ENCODE peak calls at places on chromosomes 6 and 20, in nine cellular contexts. V, B, X, T, I, P, U, Q and S are unnamed samples.
A peak's percentile ranks its signal among the peaks of the same experiment; 100 is the strongest.

GRCh38 chr6:36343109-36343508 is 6.4 kb upstream of the BNIP5 start:
- DNase-seq in V (no peak), B (no peak), X (no peak), T (no peak), I (no peak), P (no peak), U (no peak), Q (no peak), S (no peak)

GRCh38 chr20:48945840-48946514 is 24.5 kb downstream of the ARFGEF2 start:
- DNase-seq in V (no peak), B (peak; percentile 38), X (no peak), T (no peak), I (no peak), P (no peak), U (no peak), Q (no peak), S (no peak)

GRCh38 chr6:11067348-11067747 is 23.2 kb upstream of the ELOVL2 start:
- DNase-seq in V (no peak), B (no peak), X (no peak), T (no peak), I (no peak), P (no peak), U (no peak), Q (no peak), S (no peak)

GRCh38 chr6:73249998-73250397 is 13.0 kb downstream of the KHDC1 start:
- DNase-seq in V (no peak), B (no peak), X (no peak), T (no peak), I (no peak), P (no peak), U (no peak), Q (no peak), S (no peak)

GRCh38 chr20:20685635-20686034 is 26.8 kb downstream of the RALGAPA2 start:
- DNase-seq in V (no peak), B (no peak), X (no peak), T (no peak), I (no peak), P (no peak), U (no peak), Q (no peak), S (no peak)

GRCh38 chr6:110410534-110410933 is 4.8 kb downstream of the DDO start:
- DNase-seq in V (no peak), B (no peak), X (no peak), T (no peak), I (no peak), P (no peak), U (no peak), Q (no peak), S (no peak)

GRCh38 chr6:153090241-153090930 is 40.7 kb downstream of the RGS17 start:
- DNase-seq in V (no peak), B (no peak), X (no peak), T (no peak), I (no peak), P (peak; percentile 37), U (no peak), Q (peak; percentile 33), S (no peak)

GRCh38 chr6:87881342-87881895 is 166.2 kb upstream of the SPACA1 start:
- DNase-seq in V (no peak), B (no peak), X (no peak), T (no peak), I (no peak), P (no peak), U (no peak), Q (no peak), S (no peak)

GRCh38 chr6:15305909-15306308 is 60.0 kb downstream of the JARID2 start:
- DNase-seq in V (no peak), B (no peak), X (no peak), T (no peak), I (no peak), P (no peak), U (no peak), Q (no peak), S (no peak)